ENCODE peak calls at places on chromosomes 2 and 18, in four cellular contexts. One of them, this sample, is unnamed.

GRCh38 chr2:30351087-30351486 is 96.0 kb upstream of the LCLAT1 start:
- DNase-seq in GM12865: no peak
- DNase-seq in fibroblast of lung: no peak
- DNase-seq in nephron progenitor cell: no peak
- DNase-seq in this sample: no peak

GRCh38 chr2:119160361-119160965 is 1.9 kb upstream of the C1QL2 start:
- DNase-seq in GM12865: no peak
- DNase-seq in fibroblast of lung: no peak
- DNase-seq in nephron progenitor cell: no peak
- DNase-seq in this sample: no peak

GRCh38 chr2:204234879-204235278 is 298.3 kb downstream of the ICOS start:
- DNase-seq in GM12865: no peak
- DNase-seq in fibroblast of lung: peak; percentile 49
- DNase-seq in nephron progenitor cell: no peak
- DNase-seq in this sample: no peak

GRCh38 chr18:23143871-23144270 is 8.6 kb downstream of the CABLES1 start:
- DNase-seq in GM12865: no peak
- DNase-seq in fibroblast of lung: peak; percentile 32
- DNase-seq in nephron progenitor cell: peak; percentile 60
- DNase-seq in this sample: no peak

GRCh38 chr2:182240862-182241371 is 185.9 kb downstream of the PDE1A start:
- DNase-seq in GM12865: peak; percentile 77
- DNase-seq in fibroblast of lung: peak; percentile 43
- DNase-seq in nephron progenitor cell: peak; percentile 25
- DNase-seq in this sample: peak; percentile 67

GRCh38 chr18:65403534-65403933 is 347.3 kb upstream of the CDH7 start:
- DNase-seq in GM12865: no peak
- DNase-seq in fibroblast of lung: no peak
- DNase-seq in nephron progenitor cell: no peak
- DNase-seq in this sample: no peak

GRCh38 chr2:150212722-150213171 is 274.7 kb downstream of the RND3 start:
- DNase-seq in GM12865: no peak
- DNase-seq in fibroblast of lung: peak; percentile 61
- DNase-seq in nephron progenitor cell: no peak
- DNase-seq in this sample: no peak

GRCh38 chr2:21599417-21599816 is 475.6 kb downstream of the TDRD15 start:
- DNase-seq in GM12865: no peak
- DNase-seq in fibroblast of lung: no peak
- DNase-seq in nephron progenitor cell: no peak
- DNase-seq in this sample: no peak

GRCh38 chr2:216006164-216006663 is 7.1 kb downstream of the MREG start:
- DNase-seq in GM12865: peak; percentile 87
- DNase-seq in fibroblast of lung: no peak
- DNase-seq in nephron progenitor cell: no peak
- DNase-seq in this sample: no peak

GRCh38 chr2:14219306-14219705 is 413.2 kb upstream of the LRATD1 start:
- DNase-seq in GM12865: no peak
- DNase-seq in fibroblast of lung: no peak
- DNase-seq in nephron progenitor cell: no peak
- DNase-seq in this sample: no peak

GRCh38 chr2:121343191-121343590 is 58.2 kb upstream of the TFCP2L1 start:
- DNase-seq in GM12865: no peak
- DNase-seq in fibroblast of lung: no peak
- DNase-seq in nephron progenitor cell: no peak
- DNase-seq in this sample: no peak

GRCh38 chr2:20148841-20149702 is 75.9 kb downstream of the SDC1 start:
- DNase-seq in GM12865: peak; percentile 23
- DNase-seq in fibroblast of lung: peak; percentile 88
- DNase-seq in nephron progenitor cell: no peak
- DNase-seq in this sample: no peak

GRCh38 chr2:64063454-64063853 is 44.2 kb upstream of the VPS54 start:
- DNase-seq in GM12865: no peak
- DNase-seq in fibroblast of lung: no peak
- DNase-seq in nephron progenitor cell: no peak
- DNase-seq in this sample: no peak

GRCh38 chr18:25326231-25327042 is 25.5 kb downstream of the ZNF521 start:
- DNase-seq in GM12865: no peak
- DNase-seq in fibroblast of lung: peak; percentile 42
- DNase-seq in nephron progenitor cell: no peak
- DNase-seq in this sample: no peak

GRCh38 chr2:18009891-18010290 is 131.4 kb downstream of the KCNS3 start:
- DNase-seq in GM12865: no peak
- DNase-seq in fibroblast of lung: no peak
- DNase-seq in nephron progenitor cell: no peak
- DNase-seq in this sample: no peak

GRCh38 chr2:237315170-237315880 is 98.6 kb downstream of the COL6A3 start:
- DNase-seq in GM12865: no peak
- DNase-seq in fibroblast of lung: peak; percentile 98
- DNase-seq in nephron progenitor cell: peak; percentile 63
- DNase-seq in this sample: no peak
- TF ChIP-seq CTCF in GM12865: no peak
- TF ChIP-seq CTCF in fibroblast of lung: peak; percentile 59
- TF ChIP-seq CTCF in nephron progenitor cell: no peak
- TF ChIP-seq CTCF in this sample: no peak

GRCh38 chr2:202171246-202171833 is 67.1 kb downstream of the SUMO1 start:
- DNase-seq in GM12865: no peak
- DNase-seq in fibroblast of lung: peak; percentile 28
- DNase-seq in nephron progenitor cell: peak; percentile 68
- DNase-seq in this sample: peak; percentile 43
- TF ChIP-seq CTCF in GM12865: no peak
- TF ChIP-seq CTCF in fibroblast of lung: no peak
- TF ChIP-seq CTCF in nephron progenitor cell: no peak
- TF ChIP-seq CTCF in this sample: no peak

DNA sequence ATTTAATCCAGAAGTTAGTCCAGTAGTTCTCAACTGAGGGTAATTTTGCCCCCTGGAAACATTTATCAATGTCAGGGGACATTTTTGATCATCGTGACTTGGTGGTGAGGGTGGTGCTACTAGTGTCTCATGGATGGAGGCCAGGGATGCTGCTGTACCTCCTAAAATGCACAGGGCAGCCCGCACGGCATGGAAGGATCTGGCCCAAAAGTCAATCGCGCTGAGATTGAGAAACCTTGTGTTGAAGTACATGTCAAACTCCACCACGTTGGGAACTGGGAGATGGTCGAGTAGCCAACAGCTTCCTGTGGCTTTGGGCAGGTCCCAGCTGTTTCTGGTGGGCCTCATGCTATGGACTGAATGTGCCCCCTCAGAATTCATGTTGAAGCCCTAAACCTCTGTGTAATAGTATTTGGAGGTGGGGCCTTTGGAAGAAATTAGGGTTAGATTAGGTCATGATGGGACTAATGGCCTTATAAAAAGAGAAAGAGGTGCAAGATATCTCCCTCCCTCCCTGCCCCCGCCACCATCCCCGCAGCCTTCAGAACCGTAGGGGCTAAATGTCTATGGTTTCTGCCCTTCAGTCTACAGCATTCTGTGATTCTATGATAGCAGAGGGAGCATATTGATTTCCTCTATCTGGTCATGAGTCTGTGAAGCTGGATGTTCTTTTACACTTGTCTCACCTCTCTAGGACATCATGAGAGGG is 259.7 kb downstream of the MYCN start:
- DNase-seq in GM12865: no peak
- DNase-seq in fibroblast of lung: no peak
- DNase-seq in nephron progenitor cell: no peak
- DNase-seq in this sample: no peak
- TF ChIP-seq CTCF in GM12865: no peak
- TF ChIP-seq CTCF in fibroblast of lung: no peak
- TF ChIP-seq CTCF in nephron progenitor cell: no peak
- TF ChIP-seq CTCF in this sample: no peak

DNA sequence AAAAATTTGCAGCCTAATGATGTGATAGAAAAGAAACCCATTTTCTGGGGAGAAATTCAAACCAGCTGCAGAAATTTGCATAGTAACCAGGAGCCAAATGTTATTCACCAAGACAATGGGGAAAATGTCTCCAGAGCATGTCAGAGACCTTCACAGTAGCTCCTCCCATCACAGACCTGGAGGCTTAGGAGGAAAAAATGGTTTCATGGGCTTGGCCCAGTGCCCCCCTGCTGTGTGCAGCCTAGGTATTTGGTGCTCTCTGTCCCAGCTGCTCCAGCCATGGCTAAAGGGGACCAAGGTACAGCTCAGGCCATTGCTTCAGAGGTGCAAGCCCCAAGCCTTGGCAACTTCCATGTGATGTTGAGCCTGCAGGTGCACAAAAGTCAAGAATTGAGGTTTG is 352.9 kb downstream of the PLCL1 start:
- DNase-seq in GM12865: no peak
- DNase-seq in fibroblast of lung: no peak
- DNase-seq in nephron progenitor cell: no peak
- DNase-seq in this sample: no peak
- TF ChIP-seq CTCF in GM12865: no peak
- TF ChIP-seq CTCF in fibroblast of lung: no peak
- TF ChIP-seq CTCF in nephron progenitor cell: no peak
- TF ChIP-seq CTCF in this sample: no peak

This sample was measured in GM13976.